ENCODE peak calls at places on chromosomes 7 and 10, in nine cellular contexts. E is AML-193, M is NCI-H1417, R is iris pigment epithelial cell, X is SW480, C is EL, T is amygdala, P is upper lobe of right lung, V is head of caudate nucleus. O is an unnamed sample.
A peak's percentile ranks its signal among the peaks of the same experiment; 100 is the strongest.

GRCh38 chr10:72424561-72424960 is 69.8 kb upstream of the DNAJB12 start:
- DNase-seq in E (no peak), M (no peak), R (no peak), X (no peak), C (no peak), T (no peak), P (no peak), V (no peak), O (no peak)

GRCh38 chr10:75137533-75138438 is 26.3 kb downstream of the SAMD8 start:
- DNase-seq in E (no peak), M (no peak), R (peak; percentile 44), X (peak; percentile 14), C (peak; percentile 56), T (no peak), P (no peak), V (no peak), O (no peak)

GRCh38 chr10:27747096-27747451 is 1.5 kb upstream of the MKX start:
- DNase-seq in E (no peak), M (no peak), R (no peak), X (no peak), C (peak; percentile 44), T (no peak), P (no peak), V (no peak), O (peak; percentile 60)

GRCh38 chr10:29811751-29812427 is 177.1 kb upstream of the SVIL start:
- DNase-seq in E (no peak), M (no peak), R (peak; percentile 95), X (no peak), C (peak; percentile 83), T (no peak), P (no peak), V (no peak), O (no peak)

GRCh38 chr10:93462881-93463280 is 19.3 kb downstream of the MYOF start:
- DNase-seq in E (no peak), M (no peak), R (peak; percentile 85), X (no peak), C (peak; percentile 83), T (no peak), P (peak; percentile 79), V (no peak), O (no peak)

GRCh38 chr7:111682576-111683372 is 120.5 kb upstream of the IMMP2L start:
- DNase-seq in E (no peak), M (peak; percentile 28), R (no peak), X (no peak), C (peak; percentile 12), T (no peak), P (no peak), V (no peak), O (no peak)

GRCh38 chr10:84179059-84179710 is 5.6 kb downstream of the GPR15LG start:
- DNase-seq in E (no peak), M (peak; percentile 84), R (peak; percentile 38), X (peak; percentile 13), C (peak; percentile 34), T (no peak), P (no peak), V (no peak), O (no peak)

GRCh38 chr10:86317949-86318725 is 48.5 kb downstream of the GRID1 start:
- DNase-seq in E (no peak), M (no peak), R (no peak), X (no peak), C (no peak), T (no peak), P (peak; percentile 31), V (no peak), O (no peak)

GRCh38 chr7:38678342-38679054 is 47.3 kb upstream of the AMPH start:
- DNase-seq in E (no peak), M (no peak), R (no peak), X (no peak), C (no peak), T (no peak), P (no peak), V (no peak), O (no peak)

GRCh38 chr7:101162551-101163280 is 2.7 kb downstream of the VGF start:
- DNase-seq in E (no peak), M (peak; percentile 74), R (peak; percentile 62), X (peak; percentile 88), C (peak; percentile 68), T (peak; percentile 32), P (peak; percentile 74), V (no peak), O (peak; percentile 84)

GRCh38 chr10:80356563-80356999 is at the start of the genes DYDC1 and DYDC2:
- DNase-seq in E (no peak), M (peak; percentile 29), R (peak; percentile 14), X (no peak), C (peak; percentile 16), T (peak; percentile 27), P (peak; percentile 84), V (peak; percentile 38), O (peak; percentile 97)

O was measured in GM23338.